ENCODE peak calls at places on chromosomes 7 and 10, in four cellular contexts. Y is Daoy, D is RWPE1, B is NCI-H2227 treated with DMSO at 0.1 percent for 48 hours. T is an unnamed sample.

GRCh38 chr10:133511408-133511807 is 15.8 kb upstream of the CYP2E1 start:
- DNase-seq in Y (no peak), D (no peak), B (no peak), T (no peak)

GRCh38 chr7:22296916-22297315 is 60.0 kb downstream of the RAPGEF5 start:
- DNase-seq in Y (no peak), D (no peak), B (no peak), T (no peak)

GRCh38 chr7:19009936-19010280 is 107.5 kb downstream of the TWIST1 start:
- DNase-seq in Y (no peak), D (no peak), B (no peak), T (no peak)

GRCh38 chr10:77832243-77832642 is 94.3 kb downstream of the DLG5 start:
- DNase-seq in Y (no peak), D (no peak), B (no peak), T (no peak)

GRCh38 chr10:77049896-77050295 is 587.7 kb downstream of the KCNMA1 start:
- DNase-seq in Y (no peak), D (no peak), B (no peak), T (peak; percentile 13)

GRCh38 chr10:77565590-77566023 is 72.0 kb downstream of the KCNMA1 start:
- DNase-seq in Y (peak; percentile 17), D (no peak), B (no peak), T (no peak)

GRCh38 chr10:109914966-109915365 is 8.3 kb downstream of the XPNPEP1 start:
- DNase-seq in Y (peak; percentile 75), D (peak; percentile 93), B (no peak), T (peak; percentile 53)

GRCh38 chr7:82481499-82482097 is 38.0 kb upstream of the CACNA2D1 start:
- DNase-seq in Y (no peak), D (peak; percentile 23), B (peak; percentile 25), T (no peak)

GRCh38 chr7:90965211-90965610 is 299.0 kb upstream of the FZD1 start:
- DNase-seq in Y (no peak), D (no peak), B (no peak), T (no peak)

GRCh38 chr7:158280467-158281154 is 307.0 kb downstream of the PTPRN2 start:
- DNase-seq in Y (no peak), D (no peak), B (no peak), T (no peak)

GRCh38 chr10:79246209-79246581 is 101.1 kb upstream of the PPIF start:
- DNase-seq in Y (peak; percentile 44), D (no peak), B (no peak), T (peak; percentile 96)

GRCh38 chr10:84267503-84268126 is 22.8 kb downstream of the RGR start:
- DNase-seq in Y (peak; percentile 55), D (no peak), B (peak; percentile 13), T (peak; percentile 47)

GRCh38 chr10:124916098-124916584 is 25.8 kb upstream of the ZRANB1 start:
- DNase-seq in Y (no peak), D (no peak), B (peak; percentile 70), T (no peak)

GRCh38 chr10:44922021-44922420 is 10.9 kb downstream of the TMEM72 start:
- DNase-seq in Y (no peak), D (no peak), B (no peak), T (no peak)

GRCh38 chr10:29530112-29530976 is 104.4 kb downstream of the SVIL start:
- DNase-seq in Y (no peak), D (no peak), B (no peak), T (no peak)

GRCh38 chr7:149147072-149147729 is at the start of gene ZNF398:
- DNase-seq in Y (peak; percentile 91), D (peak; percentile 83), B (peak; percentile 81), T (peak; percentile 73)

GRCh38 chr7:129225206-129225930 is 538 bp downstream of the AHCYL2 start:
- DNase-seq in Y (peak; percentile 80), D (peak; percentile 23), B (peak; percentile 51), T (peak; percentile 41)

GRCh38 chr7:152866125-152866524 is 106.6 kb downstream of the ACTR3B start:
- DNase-seq in Y (no peak), D (no peak), B (no peak), T (no peak)

GRCh38 chr10:114507449-114507848 is 103.1 kb upstream of the AFAP1L2 start:
- DNase-seq in Y (no peak), D (no peak), B (no peak), T (no peak)

GRCh38 chr10:1368772-1369171 is 312.6 kb downstream of the WDR37 start:
- DNase-seq in Y (peak; percentile 68), D (no peak), B (no peak), T (peak; percentile 36)

GRCh38 chr10:7410306-7410799 is 481 bp downstream of the SFMBT2 start:
- DNase-seq in Y (peak; percentile 25), D (peak; percentile 10), B (no peak), T (no peak)

GRCh38 chr7:99380032-99380822 is 5.7 kb downstream of the ARPC1B start:
- DNase-seq in Y (peak; percentile 92), D (peak; percentile 36), B (no peak), T (no peak)

GRCh38 chr10:66827353-66827752 is 98.5 kb upstream of the LRRTM3 start:
- DNase-seq in Y (peak; percentile 22), D (peak; percentile 43), B (no peak), T (no peak)

GRCh38 chr7:105006367-105007139 is 7.5 kb upstream of the KMT2E start:
- DNase-seq in Y (no peak), D (no peak), B (no peak), T (no peak)

GRCh38 chr7:15607541-15608210 is 45.9 kb upstream of the AGMO start:
- DNase-seq in Y (no peak), D (no peak), B (no peak), T (no peak)

GRCh38 chr7:2120841-2121830 is 111.6 kb downstream of the MAD1L1 start:
- DNase-seq in Y (no peak), D (no peak), B (no peak), T (no peak)

GRCh38 chr7:107594961-107595737 is 15.1 kb downstream of the BCAP29 start:
- DNase-seq in Y (peak; percentile 84), D (peak; percentile 52), B (no peak), T (peak; percentile 60)

GRCh38 chr10:33134011-33134751 is 176.2 kb upstream of the ITGB1 start:
- DNase-seq in Y (peak; percentile 96), D (peak; percentile 93), B (no peak), T (peak; percentile 95)

GRCh38 chr10:33238643-33239042 is 95.8 kb downstream of the NRP1 start:
- DNase-seq in Y (no peak), D (peak; percentile 21), B (no peak), T (no peak)

GRCh38 chr10:101888251-101888949 is 44.8 kb upstream of the KCNIP2 start:
- DNase-seq in Y (no peak), D (no peak), B (no peak), T (no peak)

GRCh38 chr10:13000431-13000830 is 1.1 kb downstream of the CCDC3 start:
- DNase-seq in Y (no peak), D (no peak), B (no peak), T (no peak)

GRCh38 chr10:54094321-54094720 is 706.7 kb downstream of the PCDH15 start:
- DNase-seq in Y (no peak), D (no peak), B (no peak), T (no peak)

GRCh38 chr10:71743099-71743838 is 23.7 kb upstream of the C10orf105 start:
- DNase-seq in Y (no peak), D (no peak), B (no peak), T (no peak)